ENCODE peak calls at places on chromosomes 6 and 20, in ten cellular contexts. U is CD4-positive, CD25-positive, alpha-beta regulatory T cell; J is upper lobe of right lung; O is sigmoid colon; S is left lung; C is tibial nerve; L is fibroblast of lung; E is heart right ventricle; R is spleen; Q is Karpas-422. B is an unnamed sample.

GRCh38 chr20:32959351-32960221 is 44.6 kb downstream of the SUN5 start:
- DNase-seq in L (no peak), C (no peak), U (no peak), J (peak; percentile 51), R (no peak), Q (no peak), O (peak; percentile 36), S (no peak), E (no peak), B (no peak)

GRCh38 chr6:141107562-141108160 is 1025.1 kb upstream of the GJE1 start:
- DNase-seq in R (no peak), C (no peak), U (no peak), E (no peak), O (no peak), Q (no peak), S (no peak), J (no peak), L (no peak), B (no peak)

GRCh38 chr20:23404196-23404595 is 17.1 kb downstream of the NAPB start:
- DNase-seq in O (no peak), L (peak; percentile 36), R (no peak), J (no peak), C (no peak), U (no peak), Q (no peak), S (no peak), E (no peak), B (no peak)

GRCh38 chr20:17227199-17227535 is 327 bp downstream of the PCSK2 start:
- DNase-seq in S (no peak), E (no peak), R (no peak), Q (no peak), J (peak; percentile 56), U (no peak), O (no peak), L (no peak), C (no peak), B (no peak)

GRCh38 chr20:63891061-63892002 is 3.6 kb upstream of the DNAJC5 start:
- DNase-seq in R (no peak), J (no peak), E (no peak), S (no peak), Q (no peak), L (no peak), O (no peak), U (no peak), C (no peak), B (no peak)

GRCh38 chr6:168118935-168119334 is 39.9 kb upstream of the FRMD1 start:
- DNase-seq in U (no peak), J (no peak), R (peak; percentile 32), C (no peak), O (peak; percentile 38), Q (no peak), L (no peak), E (no peak), S (no peak), B (no peak)

GRCh38 chr20:49668181-49668877 is 45.3 kb downstream of the B4GALT5 start:
- DNase-seq in S (peak; percentile 56), C (no peak), U (peak; percentile 53), O (no peak), E (peak; percentile 30), J (peak; percentile 81), L (no peak), R (peak; percentile 89), Q (peak; percentile 56), B (no peak)

GRCh38 chr6:24078200-24078599 is 47.8 kb upstream of the NRSN1 start:
- DNase-seq in Q (no peak), R (no peak), C (no peak), E (no peak), O (no peak), L (no peak), J (no peak), U (no peak), S (no peak), B (no peak)

GRCh38 chr6:16759646-16760535 is 1.4 kb downstream of the ATXN1 start:
- DNase-seq in J (peak; percentile 95), O (peak; percentile 97), S (peak; percentile 93), U (peak; percentile 84), Q (peak; percentile 64), L (peak; percentile 86), E (peak; percentile 93), C (peak; percentile 84), R (peak; percentile 97), B (peak; percentile 72)

DNA sequence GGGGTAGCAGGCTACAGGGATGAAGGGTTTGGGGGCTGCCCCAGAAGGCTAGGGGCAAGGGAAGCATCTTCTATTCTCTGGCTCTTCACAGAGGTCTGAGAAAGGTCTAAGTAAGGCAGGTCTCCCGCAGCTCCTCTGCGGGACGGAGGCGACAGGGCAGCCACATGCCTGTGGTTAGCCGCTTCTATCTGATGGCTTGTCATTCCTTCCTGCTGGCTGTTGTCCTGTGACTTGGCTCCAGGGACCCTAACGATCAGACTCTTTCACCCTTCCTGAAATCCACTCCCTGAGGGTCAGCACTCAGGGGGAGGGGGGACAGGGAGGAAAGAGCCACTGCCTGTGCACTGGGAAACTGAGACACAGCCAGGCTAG is 673 bp downstream of the CST7 start:
- DNase-seq in S (no peak), R (peak; percentile 81), O (peak; percentile 40), L (no peak), C (no peak), J (no peak), U (peak; percentile 15), Q (no peak), E (no peak), B (no peak)
- H3K27ac ChIP-seq in S (no peak overlapping the region), R (peak overlapping the region; percentile 96), O (no peak overlapping the region), L (no peak overlapping the region), C (peak overlapping the region; percentile 47), J (peak overlapping the region; percentile 68), U (peak overlapping the region; percentile 61), Q (no peak overlapping the region), E (no peak overlapping the region), B (no peak overlapping the region)

DNA sequence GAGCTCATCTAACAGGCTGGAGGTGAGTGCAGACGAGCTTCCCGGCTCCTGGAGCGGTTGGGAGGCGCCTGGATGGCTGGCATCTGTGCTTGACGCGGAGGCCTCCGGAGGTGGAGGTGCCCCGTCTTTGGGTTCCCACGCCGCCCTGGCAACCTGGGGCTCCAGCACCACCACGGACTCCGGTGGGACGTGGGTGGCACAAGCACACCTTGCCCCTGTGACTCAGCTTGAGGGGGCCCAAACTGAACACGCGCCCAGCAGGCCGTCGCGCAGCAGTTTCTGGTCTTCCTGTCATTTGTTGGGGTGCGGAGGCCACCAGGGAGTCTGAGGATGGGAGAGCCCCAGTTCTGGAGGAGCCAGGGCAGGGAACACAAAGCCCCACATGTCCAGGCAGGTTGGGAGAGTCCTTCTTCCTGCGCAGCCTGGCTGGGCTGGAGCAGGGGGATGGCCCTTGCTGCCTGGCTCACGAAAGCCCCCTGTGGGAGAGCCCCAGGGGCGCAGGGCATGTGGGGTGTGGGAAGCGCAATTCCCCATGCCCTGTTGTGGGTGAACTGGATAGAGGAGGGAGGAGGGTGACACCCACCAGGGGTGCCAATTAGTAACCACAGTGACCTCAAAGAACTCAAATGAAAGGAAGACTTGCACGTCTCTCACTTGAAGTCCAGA is 1378.6 kb upstream of the DEFB115 start:
- DNase-seq in O (peak; percentile 67), Q (no peak), S (no peak), C (no peak), J (peak; percentile 67), E (no peak), L (no peak), U (no peak), R (peak; percentile 84), B (no peak)
- H3K9me3 ChIP-seq in O (no peaks in the 10 kb centered on the region), Q (peaks cover 17% of the 10 kb centered on the region), S (no peaks in the 10 kb centered on the region), C (no peaks in the 10 kb centered on the region), J (no peaks in the 10 kb centered on the region), E (peaks cover 60% of the 10 kb centered on the region), L (no peaks in the 10 kb centered on the region), U (peaks cover 4% of the 10 kb centered on the region), R (peaks cover 68% of the 10 kb centered on the region), B (peaks cover 12% of the 10 kb centered on the region)

GRCh38 chr6:35725721-35726438 is 11.0 kb upstream of the ARMC12 start:
- DNase-seq in E (peak; percentile 13), C (peak; percentile 62), J (peak; percentile 86), O (peak; percentile 94), Q (no peak), L (peak; percentile 88), R (peak; percentile 85), U (no peak), S (peak; percentile 80), B (no peak)
- H3K27ac ChIP-seq in E (peak overlapping the region; percentile 77), C (peak overlapping the region; percentile 100), J (peak overlapping the region; percentile 99), O (peak overlapping the region; percentile 100), Q (no peak overlapping the region), L (no peak overlapping the region), R (peak overlapping the region; percentile 99), U (peak overlapping the region; percentile 90), S (peak overlapping the region; percentile 98), B (peak overlapping the region; percentile 100)

GRCh38 chr20:62336329-62336728 is 30.8 kb downstream of the LAMA5 start:
- DNase-seq in J (no peak), E (no peak), R (no peak), Q (no peak), C (no peak), U (no peak), S (no peak), L (no peak), O (no peak), B (no peak)

GRCh38 chr20:62339647-62340062 is 27.5 kb downstream of the LAMA5 start:
- DNase-seq in C (no peak), Q (peak; percentile 51), O (no peak), S (no peak), L (no peak), J (no peak), U (no peak), R (no peak), E (no peak), B (no peak)

GRCh38 chr20:62336775-62337557 is 30.1 kb downstream of the LAMA5 start:
- DNase-seq in L (no peak), Q (no peak), R (peak; percentile 90), C (no peak), U (no peak), S (no peak), O (no peak), E (no peak), J (no peak), B (no peak)

GRCh38 chr20:62337558-62338293 is 29.4 kb downstream of the LAMA5 start:
- DNase-seq in R (peak; percentile 90), L (no peak), C (no peak), U (no peak), O (no peak), J (no peak), S (no peak), E (no peak), Q (peak; percentile 54), B (no peak)

GRCh38 chr20:62338294-62338620 is 28.9 kb downstream of the LAMA5 start:
- DNase-seq in S (no peak), Q (no peak), O (no peak), L (no peak), C (no peak), E (no peak), R (no peak), J (no peak), U (no peak), B (no peak)
- H3K9me3 ChIP-seq in S (no peaks in the 10 kb centered on the region), Q (no peaks in the 10 kb centered on the region), O (no peaks in the 10 kb centered on the region), L (no peaks in the 10 kb centered on the region), C (no peaks in the 10 kb centered on the region), E (no peaks in the 10 kb centered on the region), R (no peaks in the 10 kb centered on the region), J (no peaks in the 10 kb centered on the region), U (peaks cover 2% of the 10 kb centered on the region), B (no peaks in the 10 kb centered on the region)

DNA sequence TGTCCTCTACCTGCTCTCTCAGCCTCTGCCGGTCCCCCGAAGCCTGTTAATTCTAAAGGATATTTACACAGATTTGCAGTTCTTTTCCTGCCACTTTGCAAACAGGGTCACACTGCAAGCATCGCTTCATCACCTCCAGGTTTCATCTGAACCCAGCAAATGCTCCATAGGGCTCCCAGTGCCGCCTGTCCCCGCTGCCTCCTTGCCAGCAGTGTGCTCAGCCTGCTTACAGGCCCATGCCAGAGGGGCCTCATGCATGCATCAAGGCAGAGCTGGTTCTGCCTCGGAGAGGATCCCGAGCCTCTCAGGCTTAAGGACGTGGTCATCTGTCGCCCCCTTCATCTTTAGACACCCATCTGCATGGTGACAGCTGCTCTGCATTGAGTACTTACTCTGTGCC is 10.5 kb downstream of the SIRPA start:
- DNase-seq in O (no peak), S (no peak), R (no peak), Q (no peak), C (no peak), J (no peak), L (no peak), E (no peak), U (no peak), B (no peak)
- H3K27ac ChIP-seq in O (no peak overlapping the region), S (no peak overlapping the region), R (no peak overlapping the region), Q (no peak overlapping the region), C (no peak overlapping the region), J (no peak overlapping the region), L (no peak overlapping the region), E (no peak overlapping the region), U (no peak overlapping the region), B (no peak overlapping the region)

B was measured in thoracic aorta.